ENCODE peak calls at places on chromosome 12, in six cellular contexts. One of them, this sample, is unnamed.

GRCh38 chr12:55933158-55933798 is 2.3 kb downstream of the DGKA start:
- DNase-seq in naive thymus-derived CD8-positive, alpha-beta T cell: no peak
- DNase-seq in MM.1S: no peak
- DNase-seq in neuronal stem cell: no peak
- DNase-seq in effector memory CD4-positive, alpha-beta T cell: no peak
- DNase-seq in A172: peak; percentile 68
- DNase-seq in this sample: no peak

GRCh38 chr12:124509676-124510300 is 57.6 kb downstream of the NCOR2 start:
- DNase-seq in MM.1S: no peak
- DNase-seq in naive thymus-derived CD8-positive, alpha-beta T cell: no peak
- DNase-seq in neuronal stem cell: no peak
- DNase-seq in effector memory CD4-positive, alpha-beta T cell: no peak
- DNase-seq in A172: no peak
- DNase-seq in this sample: no peak

GRCh38 chr12:46264057-46264456 is 4.8 kb downstream of the SLC38A1 start:
- DNase-seq in effector memory CD4-positive, alpha-beta T cell: no peak
- DNase-seq in neuronal stem cell: no peak
- DNase-seq in A172: no peak
- DNase-seq in naive thymus-derived CD8-positive, alpha-beta T cell: no peak
- DNase-seq in MM.1S: no peak
- DNase-seq in this sample: no peak

GRCh38 chr12:32107376-32108267 is 975 bp downstream of the BICD1 start:
- DNase-seq in MM.1S: no peak
- DNase-seq in naive thymus-derived CD8-positive, alpha-beta T cell: no peak
- DNase-seq in A172: peak; percentile 56
- DNase-seq in neuronal stem cell: peak; percentile 26
- DNase-seq in effector memory CD4-positive, alpha-beta T cell: no peak
- DNase-seq in this sample: no peak

GRCh38 chr12:1523558-1524050 is 70.8 kb downstream of the FBXL14 start:
- DNase-seq in effector memory CD4-positive, alpha-beta T cell: no peak
- DNase-seq in A172: no peak
- DNase-seq in MM.1S: no peak
- DNase-seq in neuronal stem cell: no peak
- DNase-seq in naive thymus-derived CD8-positive, alpha-beta T cell: no peak
- DNase-seq in this sample: no peak

GRCh38 chr12:40788276-40788675 is 96.0 kb downstream of the CNTN1 start:
- DNase-seq in naive thymus-derived CD8-positive, alpha-beta T cell: no peak
- DNase-seq in MM.1S: no peak
- DNase-seq in neuronal stem cell: no peak
- DNase-seq in effector memory CD4-positive, alpha-beta T cell: no peak
- DNase-seq in A172: no peak
- DNase-seq in this sample: no peak

GRCh38 chr12:52926596-52927241 is 21.8 kb upstream of the KRT8 start:
- DNase-seq in effector memory CD4-positive, alpha-beta T cell: no peak
- DNase-seq in A172: peak; percentile 75
- DNase-seq in MM.1S: no peak
- DNase-seq in neuronal stem cell: no peak
- DNase-seq in naive thymus-derived CD8-positive, alpha-beta T cell: no peak
- DNase-seq in this sample: no peak

GRCh38 chr12:132717531-132718387 is 7.1 kb downstream of the PGAM5 start:
- DNase-seq in A172: peak; percentile 39
- DNase-seq in naive thymus-derived CD8-positive, alpha-beta T cell: no peak
- DNase-seq in MM.1S: no peak
- DNase-seq in effector memory CD4-positive, alpha-beta T cell: no peak
- DNase-seq in neuronal stem cell: no peak
- DNase-seq in this sample: no peak

GRCh38 chr12:84397279-84397678 is 515.3 kb downstream of the SLC6A15 start:
- DNase-seq in A172: peak; percentile 5
- DNase-seq in effector memory CD4-positive, alpha-beta T cell: no peak
- DNase-seq in MM.1S: peak; percentile 15
- DNase-seq in neuronal stem cell: no peak
- DNase-seq in naive thymus-derived CD8-positive, alpha-beta T cell: no peak
- DNase-seq in this sample: no peak

GRCh38 chr12:16506394-16506793 is 99.6 kb downstream of the LMO3 start:
- DNase-seq in neuronal stem cell: no peak
- DNase-seq in MM.1S: no peak
- DNase-seq in A172: no peak
- DNase-seq in effector memory CD4-positive, alpha-beta T cell: no peak
- DNase-seq in naive thymus-derived CD8-positive, alpha-beta T cell: no peak
- DNase-seq in this sample: no peak